ENCODE peak calls at places on chromosome 14, in four cellular contexts. One of them, this sample, is unnamed.

GRCh38 chr14:34465069-34465859 is 3.2 kb upstream of the SPTSSA start:
- DNase-seq in CD8-positive, alpha-beta T cell: no peak
- DNase-seq in vagina: no peak
- DNase-seq in A549: no peak
- DNase-seq in this sample: no peak

GRCh38 chr14:103897075-103897947 is 30.9 kb upstream of the TDRD9 start:
- DNase-seq in A549: no peak
- DNase-seq in CD8-positive, alpha-beta T cell: no peak
- DNase-seq in vagina: no peak
- DNase-seq in this sample: no peak

GRCh38 chr14:105118646-105119409 is 49.7 kb downstream of the JAG2 start:
- DNase-seq in vagina: no peak
- DNase-seq in A549: no peak
- DNase-seq in CD8-positive, alpha-beta T cell: no peak
- DNase-seq in this sample: peak; percentile 91

GRCh38 chr14:103057372-103058208 is at the start of gene CDC42BPB:
- DNase-seq in CD8-positive, alpha-beta T cell: no peak
- DNase-seq in vagina: no peak
- DNase-seq in A549: peak; percentile 75
- DNase-seq in this sample: peak; percentile 93

GRCh38 chr14:26381405-26381804 is 216.4 kb downstream of the NOVA1 start:
- DNase-seq in CD8-positive, alpha-beta T cell: no peak
- DNase-seq in vagina: no peak
- DNase-seq in A549: no peak
- DNase-seq in this sample: no peak

GRCh38 chr14:103142031-103142430 is 18.8 kb downstream of the TNFAIP2 start:
- DNase-seq in A549: no peak
- DNase-seq in CD8-positive, alpha-beta T cell: no peak
- DNase-seq in vagina: no peak
- DNase-seq in this sample: no peak

GRCh38 chr14:59688224-59689170 is 111.9 kb upstream of the CCDC175 start:
- DNase-seq in vagina: no peak
- DNase-seq in CD8-positive, alpha-beta T cell: no peak
- DNase-seq in A549: peak; percentile 15
- DNase-seq in this sample: peak; percentile 33

GRCh38 chr14:22996823-22997301 is 13.1 kb downstream of the C14orf93 start:
- DNase-seq in vagina: no peak
- DNase-seq in CD8-positive, alpha-beta T cell: no peak
- DNase-seq in A549: no peak
- DNase-seq in this sample: no peak

GRCh38 chr14:21924479-21924878 is 250.9 kb upstream of the OR4E1 start:
- DNase-seq in A549: no peak
- DNase-seq in vagina: no peak
- DNase-seq in CD8-positive, alpha-beta T cell: peak; percentile 82
- DNase-seq in this sample: no peak

DNA sequence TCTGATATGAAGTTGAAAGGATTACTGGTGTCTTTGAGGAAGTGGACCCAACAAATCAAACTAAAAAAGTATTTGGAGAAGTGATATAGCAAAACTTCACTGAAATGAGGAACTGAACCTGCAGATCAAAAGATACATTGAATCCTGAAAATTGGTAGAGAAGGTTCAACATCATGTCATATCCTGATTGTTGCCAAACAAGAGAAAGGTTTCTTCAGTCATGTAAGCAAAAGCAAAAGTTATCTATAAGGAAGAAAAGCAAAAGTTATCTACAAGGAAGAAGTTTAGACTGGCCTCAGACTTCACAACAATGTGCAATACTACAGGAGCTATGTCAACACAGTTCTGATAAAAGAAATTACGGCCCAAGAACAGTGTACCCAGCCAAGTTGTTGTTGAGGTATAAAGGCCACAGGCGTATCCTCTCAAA is 142.7 kb downstream of the RAD51B start:
- DNase-seq in vagina: no peak
- DNase-seq in A549: no peak
- DNase-seq in CD8-positive, alpha-beta T cell: no peak
- DNase-seq in this sample: no peak
- H3K27ac ChIP-seq in vagina: no peak overlapping the region
- H3K27ac ChIP-seq in A549: peak overlapping the region; percentile 11
- H3K27ac ChIP-seq in CD8-positive, alpha-beta T cell: no peak overlapping the region
- H3K27ac ChIP-seq in this sample: no peak overlapping the region

GRCh38 chr14:24212924-24213865 is at the start of gene CHMP4A:
- DNase-seq in vagina: no peak
- DNase-seq in CD8-positive, alpha-beta T cell: peak; percentile 99
- DNase-seq in A549: peak; percentile 99
- DNase-seq in this sample: peak; percentile 97

GRCh38 chr14:24219080-24219479 is 3.2 kb upstream of the MDP1 start:
- DNase-seq in CD8-positive, alpha-beta T cell: no peak
- DNase-seq in A549: no peak
- DNase-seq in vagina: no peak
- DNase-seq in this sample: no peak

GRCh38 chr14:24216345-24216699 is 456 bp upstream of the MDP1 start:
- DNase-seq in CD8-positive, alpha-beta T cell: no peak
- DNase-seq in vagina: no peak
- DNase-seq in A549: no peak
- DNase-seq in this sample: no peak

GRCh38 chr14:24213866-24214652 is 771 bp upstream of the CHMP4A start:
- DNase-seq in vagina: no peak
- DNase-seq in A549: no peak
- DNase-seq in CD8-positive, alpha-beta T cell: no peak
- DNase-seq in this sample: no peak

DNA sequence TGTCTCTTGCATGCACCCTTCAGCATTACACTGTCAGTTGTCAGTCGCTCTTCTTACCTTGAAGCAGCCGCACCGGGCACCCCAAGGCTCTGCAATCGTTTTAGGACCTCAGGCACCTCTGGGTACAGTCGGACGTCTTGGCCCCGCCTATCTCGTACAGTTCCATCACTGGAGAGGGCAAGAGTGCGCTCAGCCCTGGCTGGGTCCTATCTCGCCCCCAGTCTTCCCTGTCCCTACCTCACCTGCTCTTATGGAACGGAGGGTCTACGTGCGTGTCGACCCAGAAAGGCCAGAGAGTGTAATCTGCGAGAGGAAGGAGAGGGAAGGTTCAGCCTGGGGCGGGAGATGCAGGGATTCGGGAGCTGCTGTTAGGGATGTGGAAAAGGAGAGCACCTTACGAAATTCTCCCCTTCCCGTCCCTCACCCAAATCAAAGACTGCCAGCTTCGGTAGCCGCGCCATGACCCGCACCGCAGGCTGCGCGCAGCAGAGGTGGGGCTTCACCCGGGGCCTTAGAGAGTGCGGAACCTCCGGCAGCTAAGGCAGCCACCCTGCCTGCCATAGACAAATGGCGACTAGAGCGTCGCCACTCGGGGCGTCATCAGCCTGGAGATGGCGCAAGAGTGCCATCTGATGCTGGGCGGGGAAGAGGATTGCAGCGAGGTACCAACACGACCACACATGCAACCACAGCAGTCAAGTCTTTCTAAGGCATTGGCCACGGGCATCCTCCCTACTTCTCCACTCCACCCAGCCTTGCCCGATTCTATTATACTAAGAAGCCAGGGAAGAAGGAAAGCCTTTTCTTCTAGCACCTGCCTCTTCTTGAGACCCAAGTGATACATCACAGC is at the start of gene MDP1:
- DNase-seq in vagina: no peak
- DNase-seq in A549: peak; percentile 95
- DNase-seq in CD8-positive, alpha-beta T cell: peak; percentile 91
- DNase-seq in this sample: peak; percentile 85
- TF ChIP-seq CTCF in vagina: peak; percentile 34
- TF ChIP-seq CTCF in A549: peak; percentile 56
- TF ChIP-seq CTCF in CD8-positive, alpha-beta T cell: peak; percentile 63
- TF ChIP-seq CTCF in this sample: peak; percentile 73

DNA sequence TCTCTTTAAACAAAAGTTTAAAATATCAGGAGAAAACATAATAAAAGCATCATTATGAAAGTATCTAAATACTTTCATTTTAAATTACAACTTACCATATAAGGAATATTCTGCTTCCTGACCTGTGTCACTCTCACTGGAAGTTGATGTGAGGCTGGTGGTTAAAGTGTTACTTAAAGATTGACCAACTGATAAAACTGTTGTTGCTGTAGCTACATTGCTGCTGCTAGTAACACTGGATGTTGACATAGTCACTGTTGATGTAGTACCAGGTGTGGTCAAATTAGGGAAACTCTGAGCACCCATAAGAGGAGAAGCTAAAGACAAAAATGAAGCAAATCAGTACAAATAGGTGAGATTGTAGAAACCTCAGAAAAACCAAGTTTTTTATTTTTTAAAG is 79.9 kb downstream of the HECTD1 start:
- DNase-seq in vagina: no peak
- DNase-seq in A549: no peak
- DNase-seq in CD8-positive, alpha-beta T cell: peak; percentile 34
- DNase-seq in this sample: no peak
- H3K27ac ChIP-seq in vagina: no peak overlapping the region
- H3K27ac ChIP-seq in A549: no peak overlapping the region
- H3K27ac ChIP-seq in CD8-positive, alpha-beta T cell: no peak overlapping the region
- H3K27ac ChIP-seq in this sample: no peak overlapping the region

DNA sequence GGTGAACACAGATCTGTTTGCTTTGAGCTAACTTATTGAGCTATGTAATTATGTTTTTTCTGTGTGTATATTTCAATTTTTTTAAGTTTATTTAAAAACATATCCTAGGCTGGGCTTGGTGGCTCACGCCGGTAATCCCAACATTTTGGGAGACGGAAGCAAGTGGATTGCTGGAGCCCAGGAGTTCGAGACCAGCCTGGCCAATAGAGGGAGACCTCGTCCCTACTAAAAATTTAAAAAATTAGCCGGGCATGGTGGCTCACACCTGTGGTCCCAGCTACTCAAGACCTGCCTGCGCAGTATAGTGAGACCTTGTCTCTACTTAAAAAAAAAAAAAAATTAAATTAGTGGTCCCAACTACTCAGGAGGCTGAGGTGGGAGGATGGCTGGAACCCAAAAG is 16.2 kb upstream of the RNASE1 start:
- DNase-seq in CD8-positive, alpha-beta T cell: no peak
- DNase-seq in vagina: no peak
- DNase-seq in A549: no peak
- DNase-seq in this sample: no peak
- TF ChIP-seq CTCF in CD8-positive, alpha-beta T cell: no peak
- TF ChIP-seq CTCF in vagina: no peak
- TF ChIP-seq CTCF in A549: peak; percentile 34
- TF ChIP-seq CTCF in this sample: no peak

DNA sequence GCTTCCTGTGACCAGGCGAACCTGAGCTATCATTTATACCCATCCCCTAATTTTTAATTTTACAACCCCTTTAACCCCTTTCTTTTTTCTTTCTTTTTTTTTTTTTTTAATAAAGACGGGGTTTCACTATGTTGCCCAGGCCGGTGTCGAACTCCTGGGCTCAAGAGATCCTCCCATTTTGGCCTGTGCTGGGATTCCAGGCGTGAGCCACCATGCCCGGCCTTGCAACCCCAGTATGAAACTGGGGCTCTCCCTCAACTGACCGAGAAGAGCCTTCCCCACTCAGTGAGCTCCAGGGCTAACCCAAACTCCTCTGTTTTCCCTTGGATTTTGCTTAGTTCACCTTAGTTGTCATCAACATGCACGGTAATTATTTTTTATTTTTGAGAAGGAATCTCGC is 992 bp downstream of the CPSF2 start:
- DNase-seq in CD8-positive, alpha-beta T cell: no peak
- DNase-seq in vagina: no peak
- DNase-seq in A549: no peak
- DNase-seq in this sample: no peak
- H3K27ac ChIP-seq in CD8-positive, alpha-beta T cell: peak overlapping the region; percentile 88
- H3K27ac ChIP-seq in vagina: peak overlapping the region; percentile 97
- H3K27ac ChIP-seq in A549: peak overlapping the region; percentile 97
- H3K27ac ChIP-seq in this sample: peak overlapping the region; percentile 86

This sample was measured in RWPE1.